ENCODE peak calls at places on chromosomes 11 and 22, in nine cellular contexts. C, N, Y, K, W, O, D, T and M are unnamed samples.

GRCh38 chr11:499201-500076 is 7.6 kb downstream of the RNH1 start:
- DNase-seq in T (no peak), Y (no peak), O (no peak), W (no peak), K (no peak), C (no peak), N (no peak), D (no peak), M (no peak)

GRCh38 chr11:87300640-87301381 is 263.1 kb downstream of the TMEM135 start:
- DNase-seq in K (no peak), N (peak), C (no peak), D (no peak), W (no peak), O (no peak), T (no peak), Y (no peak), M (no peak)

GRCh38 chr11:128837627-128838026 is 29.5 kb downstream of the KCNJ1 start:
- DNase-seq in T (no peak), K (no peak), D (no peak), O (no peak), W (no peak), N (peak), Y (no peak), C (no peak), M (no peak)

GRCh38 chr22:27213766-27214581 is 556.6 kb downstream of the MIAT start:
- DNase-seq in W (no peak), Y (peak), T (peak), N (peak), K (no peak), O (no peak), D (no peak), C (no peak), M (no peak)

GRCh38 chr11:36774603-36775002 is 176.6 kb upstream of the RAG2 start:
- DNase-seq in W (no peak), O (no peak), T (no peak), K (no peak), N (peak), C (peak), Y (no peak), D (no peak), M (peak)

GRCh38 chr22:27984723-27985122 is 65.7 kb upstream of the PITPNB start:
- DNase-seq in D (no peak), Y (no peak), K (no peak), O (no peak), T (no peak), C (no peak), W (no peak), N (no peak), M (no peak)

GRCh38 chr11:35242843-35243242 is 103.9 kb downstream of the CD44 start:
- DNase-seq in W (no peak), N (no peak), K (no peak), O (no peak), D (no peak), T (no peak), C (no peak), Y (no peak), M (no peak)

GRCh38 chr11:58006940-58007339 is 16.7 kb upstream of the OR9Q1 start:
- DNase-seq in O (no peak), N (peak), K (no peak), Y (no peak), D (no peak), W (no peak), C (no peak), T (no peak), M (peak)

GRCh38 chr22:40654522-40655167 is 18.1 kb upstream of the MRTFA start:
- DNase-seq in W (no peak), C (peak), T (peak), D (no peak), Y (peak), O (no peak), K (no peak), N (peak), M (no peak)

GRCh38 chr11:95289378-95289777 is 58.4 kb upstream of the SESN3 start:
- DNase-seq in O (no peak), W (no peak), D (no peak), T (no peak), K (no peak), Y (no peak), C (no peak), N (no peak), M (no peak)

GRCh38 chr11:10856689-10857603 is 907 bp downstream of the ZBED5 start:
- DNase-seq in W (no peak), C (peak), K (no peak), T (peak), N (peak), O (peak), D (peak), Y (peak), M (no peak)

GRCh38 chr22:39868741-39869140 is 24.8 kb downstream of the ENTHD1 start:
- DNase-seq in T (no peak), Y (no peak), K (no peak), C (no peak), N (no peak), O (no peak), W (no peak), D (no peak), M (no peak)

GRCh38 chr11:88603499-88603898 is 266.0 kb upstream of the CTSC start:
- DNase-seq in Y (no peak), O (no peak), W (no peak), N (peak), K (no peak), C (peak), D (no peak), T (no peak), M (no peak)

GRCh38 chr11:103433380-103433779 is 324.2 kb downstream of the DYNC2H1 start:
- DNase-seq in T (no peak), C (peak), W (no peak), O (no peak), Y (no peak), K (peak), N (peak), D (peak), M (peak)

GRCh38 chr11:65745049-65745448 is 24.5 kb upstream of the RNASEH2C start:
- DNase-seq in N (no peak), D (no peak), T (no peak), O (no peak), K (no peak), W (no peak), C (no peak), Y (no peak), M (no peak)

GRCh38 chr11:1573847-1574255 is 1.8 kb upstream of the DUSP8 start:
- DNase-seq in W (no peak), T (no peak), N (no peak), K (no peak), C (peak), D (no peak), O (no peak), Y (peak), M (no peak)

GRCh38 chr11:62719302-62719978 is 7.8 kb downstream of the HNRNPUL2 start:
- DNase-seq in D (no peak), Y (no peak), T (no peak), O (no peak), K (no peak), N (no peak), W (no peak), C (no peak), M (no peak)

GRCh38 chr22:35958334-35958733 is 70.3 kb downstream of the RBFOX2 start:
- DNase-seq in O (no peak), Y (no peak), W (no peak), N (no peak), K (no peak), T (no peak), C (no peak), D (no peak), M (no peak)

GRCh38 chr11:71221201-71221600 is 31.2 kb downstream of the SHANK2 start:
- DNase-seq in N (no peak), O (peak), T (no peak), D (no peak), Y (no peak), W (no peak), C (no peak), K (no peak), M (no peak)

DNA sequence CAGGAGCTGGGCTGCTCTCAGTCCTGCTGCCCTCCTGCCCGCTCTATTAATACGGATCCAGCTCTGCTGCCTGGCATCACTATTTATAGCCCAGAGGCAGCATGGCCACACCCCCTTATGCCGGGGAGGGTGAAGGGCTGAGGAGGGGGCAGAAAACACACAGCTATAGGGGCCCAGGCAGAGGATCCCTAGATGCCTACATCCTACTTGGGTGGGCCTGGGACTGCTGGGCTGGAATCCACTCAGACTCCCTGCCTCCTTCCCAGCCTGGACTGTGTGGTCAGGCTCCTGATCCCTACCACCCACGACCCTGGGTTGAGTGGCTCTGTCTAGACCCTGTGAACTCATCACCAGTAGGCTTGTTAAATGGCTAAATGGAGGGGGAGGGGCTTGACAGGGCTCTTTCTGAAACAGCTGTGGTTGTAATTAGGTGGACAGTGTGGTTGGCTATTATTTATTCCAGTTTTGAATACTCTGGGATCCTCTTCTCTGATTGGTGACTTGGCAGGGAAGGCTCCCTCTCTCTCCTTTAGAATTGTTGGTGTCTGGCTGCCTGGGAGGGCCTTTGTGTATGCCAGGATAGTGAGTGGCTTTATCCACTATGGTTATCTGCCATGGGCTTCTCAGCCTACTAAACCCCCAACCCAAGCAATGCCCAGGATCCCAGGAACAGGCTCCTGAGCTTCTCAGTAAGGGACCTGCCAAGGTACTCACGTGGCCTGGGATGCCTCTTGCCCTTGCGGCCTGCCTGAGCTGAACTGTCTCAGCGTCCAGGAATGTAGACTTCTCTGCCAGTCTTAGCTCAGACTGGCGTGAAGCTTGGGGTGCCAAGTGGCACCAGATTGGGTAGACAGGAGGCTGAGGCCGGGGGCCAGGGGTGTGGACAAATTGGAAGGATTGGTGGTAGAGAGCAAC is 15.2 kb downstream of the PHLDB1 start:
- DNase-seq in O (no peak), W (no peak), N (peak), Y (peak), T (peak), K (peak), D (peak), C (peak), M (peak)
- H3K4me3 ChIP-seq in O (peak), W (peak), N (peak), Y (no peak), T (peak), K (peak), D (peak), C (peak), M (peak)

GRCh38 chr11:61338783-61339489 is 5.9 kb downstream of the TKFC start:
- DNase-seq in N (no peak), T (no peak), C (no peak), K (no peak), Y (no peak), D (no peak), O (no peak), W (no peak), M (no peak)

GRCh38 chr11:61341706-61342105 is 8.7 kb downstream of the TKFC start:
- DNase-seq in T (no peak), Y (no peak), W (no peak), C (no peak), K (no peak), O (no peak), D (no peak), N (no peak), M (no peak)

GRCh38 chr11:61337706-61338268 is 4.8 kb downstream of the TKFC start:
- DNase-seq in W (no peak), Y (no peak), C (no peak), K (no peak), D (no peak), O (no peak), N (no peak), T (no peak), M (no peak)

GRCh38 chr11:61340985-61341384 is 8.0 kb downstream of the TKFC start:
- DNase-seq in C (no peak), N (no peak), D (no peak), T (no peak), W (no peak), Y (no peak), O (no peak), K (no peak), M (no peak)

DNA sequence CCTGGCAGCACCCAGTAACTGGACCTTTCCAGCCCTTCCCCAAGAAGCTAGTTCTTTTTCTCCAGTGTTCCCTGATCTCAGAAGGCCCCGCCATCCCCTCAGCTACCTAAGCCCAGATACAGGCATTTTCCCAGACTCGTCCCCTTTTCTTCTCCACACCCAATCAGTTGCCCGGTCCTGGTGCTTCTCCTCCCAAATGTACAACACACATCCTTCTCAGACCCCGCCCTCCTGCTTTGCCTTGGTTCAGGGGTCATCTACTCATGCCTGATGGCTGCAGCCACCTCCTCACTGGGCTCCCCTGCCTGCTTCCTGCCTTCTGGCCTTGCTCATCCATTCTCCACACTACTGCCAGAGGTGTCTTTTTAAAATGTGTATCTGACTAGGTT is 6.5 kb downstream of the TKFC start:
- DNase-seq in D (no peak), Y (no peak), N (no peak), W (no peak), C (no peak), O (no peak), T (no peak), K (no peak), M (no peak)
- H3K4me3 ChIP-seq in D (no peak), Y (no peak), N (no peak), W (no peak), C (no peak), O (no peak), T (no peak), K (no peak), M (no peak)

GRCh38 chr11:68661697-68662603 is 22.4 kb upstream of the GAL start:
- DNase-seq in T (no peak), Y (no peak), O (peak), N (no peak), D (no peak), K (no peak), C (peak), W (no peak), M (no peak)
- H3K4me3 ChIP-seq in T (no peak), Y (no peak), O (no peak), N (no peak), D (no peak), K (no peak), C (no peak), W (no peak), M (no peak)

DNA sequence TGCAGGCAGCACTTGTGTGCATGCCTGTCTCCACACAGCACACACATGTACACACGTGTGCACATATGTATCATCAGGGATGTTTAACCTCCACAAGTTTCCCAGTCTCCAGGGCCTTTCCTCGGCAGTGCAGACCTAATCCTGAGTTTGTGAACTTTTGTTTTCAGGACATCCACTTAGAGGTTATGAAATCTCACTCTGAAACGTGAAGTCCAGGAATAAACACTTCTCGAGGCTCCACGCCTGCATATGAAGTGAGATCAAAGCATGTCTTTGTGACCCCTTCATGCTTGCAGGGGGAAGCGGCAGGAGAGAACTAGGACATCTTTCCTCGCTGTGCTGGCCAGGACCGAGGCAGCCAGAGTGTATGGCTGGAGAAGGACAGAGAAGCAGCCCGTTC is 3.1 kb downstream of the SHISAL1 start:
- DNase-seq in W (no peak), D (no peak), T (no peak), K (no peak), C (no peak), O (no peak), N (no peak), Y (no peak), M (no peak)
- H3K4me3 ChIP-seq in W (no peak), D (no peak), T (no peak), K (no peak), C (no peak), O (no peak), N (no peak), Y (peak), M (no peak)

GRCh38 chr11:68140496-68141246 is 19.5 kb upstream of the CHKA start:
- DNase-seq in T (no peak), D (no peak), N (no peak), K (no peak), W (no peak), Y (no peak), O (peak), C (no peak), M (no peak)

GRCh38 chr11:68143310-68143689 is 22.1 kb upstream of the CHKA start:
- DNase-seq in Y (no peak), T (no peak), D (no peak), O (no peak), C (no peak), N (no peak), K (no peak), W (no peak), M (no peak)

GRCh38 chr11:68141247-68142027 is 20.2 kb upstream of the CHKA start:
- DNase-seq in O (peak), T (no peak), W (no peak), N (no peak), Y (no peak), D (no peak), K (no peak), C (no peak), M (no peak)

GRCh38 chr11:68142441-68143309 is 21.5 kb upstream of the CHKA start:
- DNase-seq in K (no peak), T (no peak), Y (no peak), N (no peak), O (peak), D (no peak), C (no peak), W (no peak), M (no peak)

DNA sequence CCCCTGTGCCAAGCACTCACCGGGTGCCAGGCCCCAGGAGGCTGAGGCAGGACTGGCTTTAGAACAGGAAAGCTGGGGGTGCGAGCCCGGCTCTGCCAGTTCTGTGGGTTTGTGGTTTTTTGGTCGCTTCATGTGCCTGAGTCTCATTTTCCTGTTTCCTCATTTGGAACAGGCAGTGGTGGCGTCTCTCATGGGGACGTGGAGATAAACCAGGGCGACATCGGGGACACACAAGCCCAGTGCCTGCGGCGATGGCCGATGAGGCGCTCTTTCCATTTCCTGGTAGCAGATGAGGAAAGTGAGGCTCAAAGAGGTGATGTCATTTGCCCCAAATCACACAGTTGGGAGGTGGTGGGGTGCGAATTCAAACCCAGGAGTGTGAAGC is 20.8 kb upstream of the CHKA start:
- DNase-seq in Y (no peak), N (no peak), O (no peak), K (no peak), W (no peak), D (no peak), C (no peak), T (no peak), M (no peak)
- H3K4me3 ChIP-seq in Y (no peak), N (no peak), O (no peak), K (no peak), W (no peak), D (no peak), C (no peak), T (no peak), M (no peak)